ENCODE peak calls at places on chromosomes 11 and 22, in four cellular contexts. R is IMR-90, V is HTR-8/SVneo, J is left ventricle myocardium superior. L is an unnamed sample.
A peak's percentile ranks its signal among the peaks of the same experiment; 100 is the strongest.

GRCh38 chr11:22785251-22785650 is 44.4 kb downstream of the SVIP start:
- DNase-seq in R (peak; percentile 57), V (no peak), J (no peak), L (no peak)

GRCh38 chr22:23279781-23280180 is 99.5 kb downstream of the BCR start:
- DNase-seq in R (peak; percentile 28), V (no peak), J (no peak), L (no peak)

GRCh38 chr22:44520695-44521094 is 22.7 kb upstream of the RTL6 start:
- DNase-seq in R (peak; percentile 35), V (no peak), J (no peak), L (no peak)

GRCh38 chr11:74844865-74845264 is 96.2 kb downstream of the RNF169 start:
- DNase-seq in R (no peak), V (no peak), J (no peak), L (no peak)

GRCh38 chr11:35047179-35047578 is 91.8 kb upstream of the CD44 start:
- DNase-seq in R (no peak), V (no peak), J (no peak), L (no peak)

GRCh38 chr11:66745356-66746235 is 16.6 kb upstream of the SPTBN2 start:
- DNase-seq in R (no peak), V (peak; percentile 31), J (peak; percentile 44), L (no peak)

GRCh38 chr11:9675691-9676090 is 11.8 kb downstream of the SWAP70 start:
- DNase-seq in R (no peak), V (no peak), J (no peak), L (no peak)

GRCh38 chr11:20055312-20055711 is 105.0 kb downstream of the DBX1 start:
- DNase-seq in R (no peak), V (no peak), J (no peak), L (no peak)

GRCh38 chr11:77074626-77075221 is 8.0 kb downstream of the CAPN5 start:
- DNase-seq in R (no peak), V (no peak), J (no peak), L (no peak)

GRCh38 chr11:77147668-77148321 is 19.7 kb downstream of the MYO7A start:
- DNase-seq in R (no peak), V (no peak), J (peak; percentile 40), L (peak; percentile 27)

GRCh38 chr22:26756675-26757293 is 99.4 kb downstream of the MIAT start:
- DNase-seq in R (peak; percentile 36), V (peak; percentile 52), J (peak; percentile 83), L (peak; percentile 81)

GRCh38 chr22:47923011-47923427 is 1160.6 kb downstream of the TBC1D22A start:
- DNase-seq in R (no peak), V (no peak), J (no peak), L (no peak)

GRCh38 chr11:44596541-44597276 is 31.2 kb downstream of the CD82 start:
- DNase-seq in R (no peak), V (no peak), J (no peak), L (no peak)

GRCh38 chr11:69123593-69124545 is 31.9 kb upstream of the SMIM38 start:
- DNase-seq in R (no peak), V (no peak), J (peak; percentile 24), L (no peak)

GRCh38 chr11:19766206-19766605 is 53.6 kb downstream of the NAV2 start:
- DNase-seq in R (peak; percentile 41), V (peak; percentile 12), J (no peak), L (peak; percentile 46)

GRCh38 chr22:40182231-40182835 is 4.6 kb downstream of the TNRC6B start:
- DNase-seq in R (no peak), V (no peak), J (no peak), L (no peak)

GRCh38 chr22:43011079-43011478 is 3.9 kb downstream of the PACSIN2 start:
- DNase-seq in R (no peak), V (no peak), J (no peak), L (no peak)

GRCh38 chr22:28710112-28710888 is 30.7 kb upstream of the TTC28 start:
- DNase-seq in R (peak; percentile 93), V (peak; percentile 32), J (no peak), L (peak; percentile 69)

GRCh38 chr11:73971175-73971719 is 11.4 kb downstream of the UCP2 start:
- DNase-seq in R (no peak), V (no peak), J (no peak), L (no peak)

GRCh38 chr11:2136209-2136951 is 2.8 kb downstream of the IGF2 start:
- DNase-seq in R (no peak), V (no peak), J (peak; percentile 30), L (no peak)

L was measured in AG08395.